ENCODE peak calls at places on chromosomes 1 and 21, in seven cellular contexts. T is amniotic epithelial cell, E is NCI-H446, K is NCI-H1105 treated with DMSO at 0.1 percent for 48 hours, U is KG1, G is fibroblast of pulmonary artery, F is aorta. X is an unnamed sample.

GRCh38 chr1:37930246-37931142 is 16.4 kb downstream of the INPP5B start:
- DNase-seq in K (peak; percentile 5), U (no peak), T (peak; percentile 47), F (no peak), G (peak; percentile 22), E (no peak), X (no peak)

GRCh38 chr1:98049370-98050115 is 128.7 kb upstream of the DPYD start:
- DNase-seq in K (peak; percentile 63), T (peak; percentile 33), U (no peak), E (peak; percentile 69), F (peak; percentile 69), G (no peak), X (peak; percentile 25)

GRCh38 chr1:168498159-168498609 is 45.6 kb downstream of the XCL2 start:
- DNase-seq in G (peak; percentile 81), K (peak; percentile 83), F (no peak), T (peak; percentile 79), U (no peak), E (peak; percentile 47), X (peak; percentile 29)

GRCh38 chr1:45647248-45648021 is 23.6 kb upstream of the CCDC17 start:
- DNase-seq in T (no peak), F (no peak), E (no peak), K (no peak), U (no peak), G (peak; percentile 90), X (peak; percentile 74)

GRCh38 chr1:55064071-55064581 is 24.8 kb downstream of the PCSK9 start:
- DNase-seq in K (peak; percentile 64), E (peak; percentile 82), U (no peak), G (peak; percentile 15), F (peak; percentile 76), T (no peak), X (peak; percentile 12)

GRCh38 chr1:201298381-201299367 is 15.4 kb downstream of the PKP1 start:
- DNase-seq in E (peak; percentile 35), T (no peak), K (no peak), F (peak; percentile 21), U (no peak), G (no peak), X (peak; percentile 12)

GRCh38 chr1:40633563-40634376 is 31.7 kb downstream of the RIMS3 start:
- DNase-seq in K (no peak), G (no peak), F (no peak), T (peak; percentile 33), U (no peak), E (peak; percentile 48), X (no peak)

GRCh38 chr1:109776911-109777310 is 13.2 kb upstream of the EPS8L3 start:
- DNase-seq in K (peak; percentile 69), G (peak; percentile 87), T (peak; percentile 61), E (peak; percentile 87), U (peak; percentile 63), F (peak; percentile 91), X (peak; percentile 88)

GRCh38 chr21:45260191-45260795 is 27.4 kb downstream of the POFUT2 start:
- DNase-seq in E (no peak), U (no peak), F (no peak), T (no peak), K (no peak), G (no peak), X (no peak)

GRCh38 chr1:183533617-183534174 is 56.6 kb downstream of the NCF2 start:
- DNase-seq in U (no peak), G (no peak), T (no peak), F (no peak), E (no peak), K (no peak), X (no peak)

GRCh38 chr1:225426395-225427248 is 1.2 kb downstream of the LBR start:
- DNase-seq in K (no peak), E (no peak), G (peak; percentile 39), U (peak; percentile 33), F (peak; percentile 81), T (peak; percentile 36), X (peak; percentile 35)

GRCh38 chr1:44151332-44151731 is 9.9 kb upstream of the KLF18 start:
- DNase-seq in T (no peak), K (no peak), F (no peak), G (no peak), E (no peak), U (no peak), X (no peak)

GRCh38 chr1:73674945-73675561 is 522.9 kb downstream of the LRRIQ3 start:
- DNase-seq in U (peak; percentile 5), E (peak; percentile 62), T (no peak), F (no peak), K (peak; percentile 79), G (peak; percentile 8), X (peak; percentile 4)

GRCh38 chr1:47295579-47295978 is 18.4 kb downstream of the STIL start:
- DNase-seq in E (no peak), G (no peak), F (no peak), K (no peak), U (no peak), T (no peak), X (no peak)

GRCh38 chr1:201365251-201365650 is 12.2 kb downstream of the TNNT2 start:
- DNase-seq in E (no peak), T (no peak), U (no peak), F (peak; percentile 75), K (no peak), G (no peak), X (no peak)

GRCh38 chr21:18245493-18245967 is 897 bp downstream of the CHODL start:
- DNase-seq in K (no peak), G (no peak), E (peak; percentile 62), F (peak; percentile 67), U (no peak), T (no peak), X (no peak)

GRCh38 chr1:215111916-215112315 is 29.4 kb downstream of the KCNK2 start:
- DNase-seq in F (no peak), T (no peak), G (no peak), K (no peak), U (no peak), E (no peak), X (no peak)

GRCh38 chr21:44767834-44768831 is 33.5 kb downstream of the UBE2G2 start:
- DNase-seq in U (no peak), K (no peak), G (no peak), F (no peak), E (no peak), T (no peak), X (no peak)

GRCh38 chr21:33373451-33373850 is 29.8 kb upstream of the IFNGR2 start:
- DNase-seq in F (no peak), E (no peak), G (no peak), U (no peak), T (no peak), K (no peak), X (no peak)

GRCh38 chr1:200971955-200972711 is 51.4 kb downstream of the KIF21B start:
- DNase-seq in T (peak; percentile 27), K (peak; percentile 66), G (peak; percentile 69), F (peak; percentile 91), E (peak; percentile 81), U (no peak), X (peak; percentile 61)

GRCh38 chr1:85553416-85553815 is 27.1 kb upstream of the CCN1 start:
- DNase-seq in F (no peak), E (no peak), K (no peak), G (no peak), T (peak; percentile 54), U (no peak), X (no peak)

GRCh38 chr1:15352122-15352957 is 57.3 kb upstream of the EFHD2 start:
- DNase-seq in T (peak; percentile 58), F (no peak), E (peak; percentile 47), K (no peak), U (no peak), G (peak; percentile 77), X (peak; percentile 88)

GRCh38 chr1:183719976-183720497 is 66.9 kb upstream of the APOBEC4 start:
- DNase-seq in E (no peak), F (no peak), T (peak; percentile 74), K (no peak), U (no peak), G (peak; percentile 49), X (peak; percentile 40)

GRCh38 chr1:235402457-235403200 is 35.4 kb downstream of the TBCE start:
- DNase-seq in K (no peak), T (peak; percentile 48), E (no peak), G (no peak), U (no peak), F (no peak), X (no peak)

GRCh38 chr21:33670076-33670475 is 27.8 kb downstream of the ITSN1 start:
- DNase-seq in T (peak; percentile 12), K (no peak), G (no peak), F (no peak), E (no peak), U (no peak), X (no peak)

GRCh38 chr1:245875581-245876263 is 631.4 kb downstream of the SMYD3 start:
- DNase-seq in K (no peak), U (no peak), E (no peak), G (peak; percentile 30), T (peak; percentile 48), F (no peak), X (no peak)

GRCh38 chr1:74467786-74468377 is 44.5 kb downstream of the LRRC53 start:
- DNase-seq in G (peak; percentile 48), U (no peak), F (no peak), T (peak; percentile 25), K (peak; percentile 40), E (no peak), X (peak; percentile 4)

GRCh38 chr1:102120910-102121309 is 124.2 kb upstream of the OLFM3 start:
- DNase-seq in K (peak; percentile 40), G (no peak), U (no peak), F (no peak), E (no peak), T (no peak), X (no peak)

GRCh38 chr1:47684518-47684917 is 246.7 kb downstream of the FOXD2 start:
- DNase-seq in T (no peak), U (no peak), F (no peak), K (no peak), E (no peak), G (no peak), X (no peak)

GRCh38 chr1:187009320-187009719 is 180.6 kb downstream of the PLA2G4A start:
- DNase-seq in G (no peak), F (no peak), U (no peak), E (no peak), K (no peak), T (no peak), X (no peak)

GRCh38 chr1:88088481-88088880 is 595.6 kb upstream of the PKN2 start:
- DNase-seq in K (no peak), F (no peak), U (no peak), T (no peak), G (no peak), E (no peak), X (no peak)